ENCODE peak calls at places on chromosomes 5 and 9, in six cellular contexts. U, M, T, H, D and X are unnamed samples.

GRCh38 chr5:88895681-88896501 is 12.9 kb upstream of the MEF2C start:
- DNase-seq in U (no peak), M (no peak), T (no peak), H (no peak), D (no peak), X (no peak)

GRCh38 chr5:81268797-81269196 is 32.6 kb upstream of the ZCCHC9 start:
- DNase-seq in U (no peak), M (no peak), T (peak), H (peak), D (no peak), X (no peak)

GRCh38 chr5:57002959-57003485 is 51.1 kb upstream of the MIER3 start:
- DNase-seq in U (no peak), M (no peak), T (peak), H (no peak), D (peak), X (no peak)

GRCh38 chr5:169408735-169409134 is 107.8 kb upstream of the SLIT3 start:
- DNase-seq in U (no peak), M (no peak), T (no peak), H (no peak), D (no peak), X (no peak)

GRCh38 chr5:78647411-78647818 is 1.2 kb downstream of the LHFPL2 start:
- DNase-seq in U (no peak), M (peak), T (no peak), H (peak), D (no peak), X (peak)

GRCh38 chr5:80777347-80778287 is 122.8 kb upstream of the DHFR start:
- DNase-seq in U (peak), M (no peak), T (no peak), H (no peak), D (no peak), X (no peak)

GRCh38 chr5:137220523-137220927 is 278.6 kb downstream of the SPOCK1 start:
- DNase-seq in U (no peak), M (peak), T (peak), H (peak), D (peak), X (no peak)

GRCh38 chr5:82387041-82387818 is 109.1 kb upstream of the RPS23 start:
- DNase-seq in U (no peak), M (peak), T (peak), H (no peak), D (no peak), X (no peak)

GRCh38 chr5:75337366-75338021 is 474 bp downstream of the HMGCR start:
- DNase-seq in U (peak), M (no peak), T (peak), H (no peak), D (peak), X (no peak)

GRCh38 chr5:138647261-138647788 is 72.1 kb upstream of the HSPA9 start:
- DNase-seq in U (no peak), M (no peak), T (no peak), H (no peak), D (no peak), X (no peak)

GRCh38 chr5:444226-444625 is 1.2 kb downstream of the EXOC3 start:
- DNase-seq in U (no peak), M (no peak), T (no peak), H (no peak), D (no peak), X (no peak)

GRCh38 chr5:126523818-126524522 is 71.0 kb downstream of the ALDH7A1 start:
- DNase-seq in U (no peak), M (no peak), T (no peak), H (no peak), D (no peak), X (no peak)

GRCh38 chr9:128218518-128219389 is 15.6 kb downstream of the DNM1 start:
- DNase-seq in U (peak), M (peak), T (no peak), H (peak), D (peak), X (peak)

GRCh38 chr5:159343295-159344094 is 13.2 kb upstream of the IL12B start:
- DNase-seq in U (no peak), M (no peak), T (no peak), H (peak), D (no peak), X (no peak)

GRCh38 chr9:128703616-128704355 is 1.5 kb downstream of the PKN3 start:
- DNase-seq in U (no peak), M (no peak), T (no peak), H (no peak), D (peak), X (no peak)

GRCh38 chr5:104815212-104815611 is 1252.6 kb upstream of the NUDT12 start:
- DNase-seq in U (no peak), M (no peak), T (no peak), H (no peak), D (no peak), X (no peak)

GRCh38 chr9:91253488-91253887 is 108.2 kb downstream of the AUH start:
- DNase-seq in U (peak), M (no peak), T (no peak), H (peak), D (no peak), X (no peak)

GRCh38 chr5:89929834-89930233 is 479.7 kb downstream of the CETN3 start:
- DNase-seq in U (no peak), M (no peak), T (no peak), H (no peak), D (no peak), X (no peak)

GRCh38 chr5:147751156-147751830 is 31.2 kb downstream of the JAKMIP2 start:
- DNase-seq in U (no peak), M (no peak), T (no peak), H (no peak), D (no peak), X (no peak)

GRCh38 chr5:116492016-116492623 is 82.5 kb downstream of the SEMA6A start:
- DNase-seq in U (peak), M (no peak), T (peak), H (peak), D (no peak), X (no peak)

GRCh38 chr5:125032286-125032685 is 285.8 kb upstream of the ZNF608 start:
- DNase-seq in U (no peak), M (no peak), T (peak), H (no peak), D (no peak), X (no peak)

GRCh38 chr5:9350301-9350797 is 195.5 kb downstream of the SEMA5A start:
- DNase-seq in U (no peak), M (no peak), T (no peak), H (no peak), D (no peak), X (no peak)

GRCh38 chr5:88669314-88669713 is 213.7 kb downstream of the MEF2C start:
- DNase-seq in U (no peak), M (no peak), T (no peak), H (no peak), D (no peak), X (no peak)

GRCh38 chr5:53549792-53550191 is 10.6 kb upstream of the NDUFS4 start:
- DNase-seq in U (no peak), M (no peak), T (no peak), H (no peak), D (no peak), X (no peak)

GRCh38 chr5:135846311-135846710 is 11.8 kb downstream of the SLC25A48 start:
- DNase-seq in U (no peak), M (no peak), T (no peak), H (no peak), D (no peak), X (peak)

GRCh38 chr5:135130526-135131215 is 96.6 kb upstream of the PITX1 start:
- DNase-seq in U (no peak), M (no peak), T (no peak), H (no peak), D (no peak), X (no peak)